ENCODE peak calls at places on chromosomes 2 and 18, in seven cellular contexts. L, C, V, E, O, M and H are unnamed samples.

GRCh38 chr18:33578371-33579146 is 540 bp downstream of the ASXL3 start:
- DNase-seq in L (no peak), C (no peak), V (no peak), E (no peak), O (no peak), M (no peak), H (peak)

GRCh38 chr2:219441451-219442205 is 7.0 kb downstream of the SPEG start:
- DNase-seq in L (no peak), C (peak), V (peak), E (no peak), O (peak), M (no peak), H (peak)

GRCh38 chr2:222750533-222750932 is 79.1 kb downstream of the MOGAT1 start:
- DNase-seq in L (no peak), C (no peak), V (no peak), E (no peak), O (no peak), M (no peak), H (no peak)

GRCh38 chr18:58579561-58580047 is 49.3 kb downstream of the ALPK2 start:
- DNase-seq in L (no peak), C (peak), V (peak), E (peak), O (peak), M (no peak), H (peak)

GRCh38 chr2:220053919-220054318 is 426.5 kb downstream of the SLC4A3 start:
- DNase-seq in L (no peak), C (no peak), V (no peak), E (no peak), O (no peak), M (peak), H (no peak)

GRCh38 chr2:196413821-196414274 is 225.7 kb upstream of the CCDC150 start:
- DNase-seq in L (no peak), C (no peak), V (peak), E (peak), O (no peak), M (peak), H (no peak)

GRCh38 chr18:44518666-44519065 is 162.0 kb upstream of the SETBP1 start:
- DNase-seq in L (peak), C (no peak), V (no peak), E (peak), O (peak), M (no peak), H (no peak)

GRCh38 chr2:233857511-233858118 is 3.3 kb upstream of the HJURP start:
- DNase-seq in L (no peak), C (no peak), V (peak), E (no peak), O (no peak), M (peak), H (peak)

GRCh38 chr2:113276906-113277425 is 1.8 kb downstream of the PAX8 start:
- DNase-seq in L (no peak), C (no peak), V (no peak), E (no peak), O (no peak), M (no peak), H (no peak)

GRCh38 chr2:128513416-128514283 is 195.0 kb upstream of the HS6ST1 start:
- DNase-seq in L (no peak), C (no peak), V (no peak), E (no peak), O (no peak), M (peak), H (no peak)

GRCh38 chr18:75204262-75204977 is 4.5 kb downstream of the PTGR3 start:
- DNase-seq in L (no peak), C (no peak), V (no peak), E (peak), O (peak), M (no peak), H (no peak)

GRCh38 chr2:77910136-77910535 is 388.0 kb upstream of the LRRTM4 start:
- DNase-seq in L (no peak), C (no peak), V (no peak), E (no peak), O (no peak), M (no peak), H (no peak)

GRCh38 chr2:146931109-146931508 is 913.7 kb upstream of the ACVR2A start:
- DNase-seq in L (no peak), C (no peak), V (peak), E (no peak), O (no peak), M (peak), H (no peak)

GRCh38 chr2:203861607-203862006 is 6.0 kb upstream of the CTLA4 start:
- DNase-seq in L (no peak), C (no peak), V (no peak), E (no peak), O (no peak), M (no peak), H (no peak)

GRCh38 chr18:9475643-9476580 is 599 bp downstream of the RALBP1 start:
- DNase-seq in L (no peak), C (peak), V (peak), E (peak), O (peak), M (peak), H (peak)

GRCh38 chr18:52343731-52344340 is 3.8 kb downstream of the DCC start:
- DNase-seq in L (no peak), C (no peak), V (no peak), E (no peak), O (no peak), M (no peak), H (no peak)